ENCODE peak calls at places on chromosomes 6 and 20, in seven cellular contexts. V is H1, O is mesenchymal stem cell, U is IMR-90, R is H9, F is trophoblast cell, D is neuronal stem cell. A is an unnamed sample.

GRCh38 chr6:85516168-85516567 is 66.3 kb downstream of the NT5E start:
- DNase-seq in O (no peak), U (peak; percentile 17), V (no peak), R (no peak), F (no peak), D (no peak), A (no peak)

GRCh38 chr20:36197271-36197670 is 39.0 kb upstream of the AAR2 start:
- DNase-seq in D (no peak), R (no peak), O (no peak), F (no peak), V (no peak), U (no peak), A (no peak)

GRCh38 chr6:14544689-14545088 is 427.1 kb downstream of the CD83 start:
- DNase-seq in O (no peak), R (no peak), D (no peak), F (no peak), V (no peak), U (no peak), A (peak; percentile 16)

GRCh38 chr6:41892921-41893564 is 2.1 kb downstream of the USP49 start:
- DNase-seq in U (no peak), R (no peak), V (no peak), D (no peak), F (peak; percentile 28), O (no peak), A (no peak)

GRCh38 chr6:27141472-27142015 is 106.0 kb upstream of the PRSS16 start:
- DNase-seq in F (no peak), D (no peak), R (no peak), O (no peak), V (no peak), U (no peak), A (no peak)

GRCh38 chr6:159254186-159254585 is 85.0 kb downstream of the FNDC1 start:
- DNase-seq in R (no peak), V (no peak), F (no peak), O (no peak), D (no peak), U (no peak), A (no peak)

GRCh38 chr6:130138909-130139242 is 83.9 kb downstream of the SAMD3 start:
- DNase-seq in U (no peak), R (no peak), F (no peak), D (no peak), V (no peak), O (no peak), A (no peak)

GRCh38 chr6:14450133-14451040 is 332.8 kb downstream of the CD83 start:
- DNase-seq in U (peak; percentile 21), R (no peak), O (peak; percentile 44), F (no peak), D (no peak), V (no peak), A (no peak)

GRCh38 chr6:138988469-138988834 is 399 bp upstream of the REPS1 start:
- DNase-seq in O (no peak), V (no peak), R (no peak), F (no peak), D (no peak), U (peak; percentile 4), A (no peak)

GRCh38 chr6:11410539-11411307 is 126.8 kb upstream of the TMEM170B start:
- DNase-seq in R (no peak), V (no peak), F (no peak), O (no peak), U (no peak), D (no peak), A (no peak)
- H3K4ac ChIP-seq in R (no peak overlapping the region), V (no peak overlapping the region), F (no peak overlapping the region), O (no peak overlapping the region), U (peak overlapping the region; percentile 3), D (no peak overlapping the region), A (no peak overlapping the region)

DNA sequence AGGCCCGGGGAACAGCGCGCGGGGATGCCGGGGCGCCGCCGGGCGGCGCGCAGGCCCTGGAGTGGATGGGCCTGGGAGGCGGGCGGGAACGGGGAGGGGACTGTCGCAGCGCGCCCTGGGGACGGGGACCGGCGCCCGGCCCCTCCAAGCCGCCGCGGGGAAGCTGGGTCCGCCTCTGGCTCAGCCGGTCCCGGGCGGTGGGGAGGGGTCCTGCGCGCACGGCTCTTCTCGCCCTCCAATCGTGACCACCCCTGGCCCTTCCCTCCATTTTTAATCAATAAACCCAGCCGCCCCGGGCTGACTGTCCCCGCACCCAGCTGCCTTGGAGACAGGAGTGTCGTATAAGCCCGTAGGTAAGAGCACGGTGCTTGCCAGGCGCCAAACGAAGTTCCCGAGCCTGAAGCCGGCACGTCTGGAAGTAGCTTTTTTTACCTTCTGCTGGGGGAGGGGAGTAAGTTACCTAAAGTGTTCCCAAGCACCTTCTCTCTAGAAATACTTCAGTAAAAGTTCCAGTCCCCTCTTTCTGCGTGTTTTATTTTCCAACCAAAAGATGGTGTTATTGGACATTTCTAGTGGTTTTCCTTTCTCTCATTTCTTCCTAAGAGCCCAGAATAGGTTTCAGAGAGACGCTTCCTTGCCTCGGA is 780 bp upstream of the TAF4 start:
- DNase-seq in D (peak; percentile 71), R (peak; percentile 73), U (no peak), V (peak; percentile 38), F (peak; percentile 56), O (peak; percentile 48), A (peak; percentile 87)
- H2BK120ac ChIP-seq in D (no peak overlapping the region), R (no peak overlapping the region), U (no peak overlapping the region), V (no peak overlapping the region), F (peak overlapping the region; percentile 18), O (peak overlapping the region; percentile 96), A (peak overlapping the region; percentile 45)

DNA sequence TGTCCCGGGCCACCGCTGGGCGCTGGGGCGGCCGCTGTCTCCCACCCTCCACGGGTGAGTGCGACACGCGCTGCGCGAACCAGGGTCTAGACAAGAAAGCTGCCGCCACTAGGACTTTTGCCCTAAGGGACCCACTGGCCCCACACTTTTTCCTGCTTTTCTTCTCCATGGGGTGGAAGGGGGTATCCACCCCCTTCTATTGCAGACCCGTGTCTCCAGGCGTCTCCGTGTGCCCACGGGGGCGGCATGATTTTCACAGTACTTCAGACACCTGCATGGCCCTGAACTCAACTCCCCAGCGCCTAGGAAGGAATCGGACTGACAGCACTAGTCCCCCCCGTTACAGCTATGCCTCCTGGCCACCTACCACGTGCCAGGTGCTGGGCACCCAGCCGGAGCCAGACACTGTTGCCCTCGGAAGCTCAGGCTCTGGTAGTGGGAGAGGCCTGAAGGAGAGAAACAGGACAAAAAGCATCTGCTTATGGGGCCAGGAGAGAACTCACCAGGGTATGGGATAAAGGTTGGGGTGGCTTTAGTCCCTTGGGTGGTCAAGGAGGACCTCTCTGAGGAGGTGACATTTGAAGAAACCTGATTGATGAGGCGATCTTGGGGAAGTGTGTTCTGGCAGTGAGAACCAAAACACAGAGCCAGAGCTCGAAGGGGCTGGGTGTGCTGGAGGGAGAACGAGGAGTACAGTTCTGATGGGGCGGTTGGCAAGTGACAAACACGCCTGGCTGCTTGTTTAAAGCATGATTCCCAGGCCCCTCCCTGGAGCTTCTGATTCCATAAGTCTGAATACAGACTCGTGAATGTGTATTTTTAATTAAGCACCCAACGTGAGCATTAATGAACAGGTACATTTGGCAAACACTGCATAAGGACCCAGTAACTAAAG is 622 bp upstream of the NFATC2 start:
- DNase-seq in O (peak; percentile 43), F (no peak), V (no peak), D (no peak), R (no peak), U (no peak), A (no peak)
- H3K9ac ChIP-seq in O (no peak overlapping the region), F (no peak overlapping the region), V (no peak overlapping the region), D (peak overlapping the region; percentile 72), R (no peak overlapping the region), U (no peak overlapping the region), A (no peak overlapping the region)

GRCh38 chr6:24321538-24322162 is 36.2 kb downstream of the DCDC2 start:
- DNase-seq in O (peak; percentile 6), F (no peak), D (no peak), U (no peak), V (no peak), R (no peak), A (peak; percentile 87)
- H3K4ac ChIP-seq in O (no peak overlapping the region), F (no peak overlapping the region), D (no peak overlapping the region), U (no peak overlapping the region), V (no peak overlapping the region), R (no peak overlapping the region), A (no peak overlapping the region)

GRCh38 chr6:38269773-38270172 is 370.0 kb downstream of the BTBD9 start:
- DNase-seq in R (no peak), V (no peak), D (no peak), U (no peak), O (peak; percentile 38), F (no peak), A (no peak)

GRCh38 chr6:38271081-38271480 is 368.6 kb downstream of the BTBD9 start:
- DNase-seq in O (peak; percentile 22), F (no peak), V (no peak), D (no peak), R (no peak), U (peak; percentile 57), A (no peak)

GRCh38 chr6:38272222-38272621 is 367.5 kb downstream of the BTBD9 start:
- DNase-seq in R (no peak), V (no peak), F (no peak), U (no peak), O (no peak), D (no peak), A (no peak)

GRCh38 chr6:38268342-38268741 is 371.4 kb downstream of the BTBD9 start:
- DNase-seq in V (no peak), O (no peak), F (no peak), U (no peak), R (no peak), D (no peak), A (no peak)

DNA sequence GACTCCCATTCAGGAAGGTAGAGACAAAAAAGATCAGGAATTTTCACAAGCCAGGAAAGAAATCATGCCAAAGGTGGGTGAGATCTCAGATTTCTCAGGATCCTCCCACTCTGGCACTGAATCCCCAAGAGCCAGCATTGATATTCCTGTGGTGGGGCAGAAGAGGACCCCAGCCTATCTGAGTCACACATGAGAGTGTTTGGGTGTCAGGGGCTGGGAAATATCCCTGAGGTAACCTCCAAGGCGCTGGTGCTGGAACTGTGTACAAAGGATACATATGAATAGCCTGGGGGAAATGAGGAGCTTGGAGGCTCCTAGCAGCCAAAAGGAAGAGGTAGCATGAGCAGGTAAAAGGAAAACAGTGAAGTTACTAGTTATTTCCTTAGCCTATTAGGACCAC is 369.4 kb downstream of the BTBD9 start:
- DNase-seq in U (no peak), V (no peak), R (no peak), D (no peak), O (no peak), F (no peak), A (no peak)
- H2BK120ac ChIP-seq in U (peak overlapping the region; percentile 74), V (peak overlapping the region; percentile 3), R (no peak overlapping the region), D (no peak overlapping the region), O (peak overlapping the region; percentile 54), F (no peak overlapping the region), A (no peak overlapping the region)

GRCh38 chr6:22251331-22251730 is 45.5 kb downstream of the PRL start:
- DNase-seq in O (peak; percentile 14), U (peak; percentile 75), D (no peak), V (no peak), F (no peak), R (no peak), A (no peak)

GRCh38 chr6:22248513-22249308 is 48.1 kb downstream of the PRL start:
- DNase-seq in V (no peak), D (no peak), O (peak; percentile 74), R (no peak), F (no peak), U (peak; percentile 83), A (peak; percentile 35)

GRCh38 chr6:22247916-22248482 is 48.8 kb downstream of the PRL start:
- DNase-seq in U (no peak), D (no peak), R (no peak), O (no peak), V (no peak), F (no peak), A (no peak)

GRCh38 chr6:22249646-22250045 is 47.2 kb downstream of the PRL start:
- DNase-seq in V (no peak), U (no peak), R (no peak), F (no peak), O (no peak), D (no peak), A (no peak)

GRCh38 chr6:22250486-22250885 is 46.4 kb downstream of the PRL start:
- DNase-seq in R (peak; percentile 69), U (no peak), F (no peak), O (no peak), V (peak; percentile 19), D (peak; percentile 67), A (peak; percentile 90)
- H3K9ac ChIP-seq in R (no peak overlapping the region), U (no peak overlapping the region), F (no peak overlapping the region), O (no peak overlapping the region), V (no peak overlapping the region), D (no peak overlapping the region), A (no peak overlapping the region)